ENCODE peak calls at places on chromosomes 13 and 19, in four cellular contexts. Y is K562, J is H1, X is HepG2. O is an unnamed sample.

GRCh38 chr13:52851153-52851962 is 2.9 kb upstream of the PCDH8 start:
- DNase-seq in X (peak), Y (no peak), J (peak), O (no peak)

GRCh38 chr19:45758921-45759320 is 10.1 kb downstream of the SIX5 start:
- DNase-seq in Y (no peak), J (no peak), X (no peak), O (no peak)

GRCh38 chr19:42657551-42657950 is 62.8 kb upstream of the CEACAM8 start:
- DNase-seq in Y (no peak), J (no peak), X (no peak), O (no peak)

GRCh38 chr19:4012092-4012974 is 4.8 kb downstream of the PIAS4 start:
- DNase-seq in Y (no peak), J (no peak), X (no peak), O (no peak)

GRCh38 chr19:5572556-5573286 is 5.0 kb upstream of the TINCR start:
- DNase-seq in Y (no peak), X (no peak), J (no peak), O (no peak)

GRCh38 chr19:22617614-22618325 is 16.4 kb upstream of the ZNF492 start:
- DNase-seq in Y (no peak), X (no peak), J (no peak), O (no peak)

GRCh38 chr13:80388506-80388905 is 47.6 kb upstream of the SPRY2 start:
- DNase-seq in X (no peak), Y (no peak), J (no peak), O (no peak)

GRCh38 chr13:70324519-70324918 is 216.3 kb upstream of the KLHL1 start:
- DNase-seq in X (no peak), J (no peak), Y (no peak), O (no peak)

GRCh38 chr19:29936409-29936808 is 5.6 kb upstream of the URI1 start:
- DNase-seq in X (no peak), Y (no peak), J (no peak), O (no peak)

GRCh38 chr13:32038353-32038752 is 6.8 kb downstream of the FRY start:
- DNase-seq in J (no peak), X (no peak), Y (no peak), O (no peak)

GRCh38 chr13:47310376-47310775 is 413.5 kb upstream of the HTR2A start:
- DNase-seq in Y (no peak), J (no peak), X (no peak), O (no peak)

GRCh38 chr19:18392417-18392816 is 5.0 kb downstream of the LRRC25 start:
- DNase-seq in X (no peak), J (no peak), Y (no peak), O (peak)
- TF ChIP-seq JUN in X (no peak), J (no peak), Y (no peak), O (peak)

GRCh38 chr13:27918041-27918917 is 1.5 kb upstream of the PDX1 start:
- DNase-seq in Y (no peak), J (peak), X (no peak), O (no peak)
- TF ChIP-seq EZH2 in Y (no peak), J (peak), X (no peak), O (peak)

GRCh38 chr19:48492925-48493717 is 18.5 kb downstream of the LMTK3 start:
- DNase-seq in X (peak), Y (peak), J (peak), O (peak)

GRCh38 chr19:48493718-48494515 is 17.7 kb downstream of the LMTK3 start:
- DNase-seq in J (no peak), X (no peak), Y (no peak), O (no peak)

GRCh38 chr19:48489608-48490216 is 20.5 kb downstream of the CYTH2 start:
- DNase-seq in X (peak), J (peak), Y (peak), O (peak)

GRCh38 chr19:48491793-48492123 is 19.9 kb downstream of the LMTK3 start:
- DNase-seq in J (no peak), Y (no peak), X (no peak), O (no peak)

DNA sequence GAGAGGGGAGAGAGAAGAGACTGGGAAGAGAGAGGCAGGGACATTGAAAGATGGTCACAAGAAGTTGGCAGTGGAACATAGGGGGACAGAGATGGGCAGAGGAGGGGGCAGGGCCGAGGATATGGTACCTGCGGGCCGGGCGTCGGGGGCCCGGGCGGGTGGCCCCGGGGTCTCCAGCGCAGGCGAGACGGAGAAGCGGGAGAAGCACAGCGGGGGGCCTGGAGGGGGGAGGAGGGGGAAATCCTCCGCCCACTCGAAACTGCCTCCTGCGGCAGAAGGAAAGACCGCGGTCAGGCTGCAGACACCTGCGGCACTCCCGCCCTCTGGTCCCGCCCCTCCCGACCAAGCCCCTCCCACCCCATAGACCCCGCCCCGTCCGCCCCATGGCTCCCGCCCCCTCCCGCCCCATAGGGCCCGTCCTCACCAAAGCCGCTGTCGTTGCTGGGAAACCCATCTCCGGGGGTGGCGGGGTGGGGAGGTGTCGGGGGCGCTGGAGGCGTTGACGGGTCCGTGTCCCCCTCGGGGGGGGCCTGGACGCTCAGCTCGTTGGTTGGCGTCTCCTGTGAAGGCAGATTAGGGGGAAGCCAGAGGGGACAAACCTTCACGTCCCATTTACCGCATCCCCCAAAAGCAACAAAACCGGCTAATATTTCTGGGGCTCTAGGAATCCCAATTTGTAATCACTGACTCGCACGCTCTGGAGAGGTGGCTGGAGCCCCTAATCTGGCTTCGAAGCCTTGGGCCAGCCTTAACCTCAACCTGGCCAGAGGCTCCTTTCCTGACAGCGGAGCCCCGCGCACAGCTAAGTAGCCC is 20.4 kb downstream of the LMTK3 start:
- DNase-seq in X (no peak), Y (peak), J (peak), O (no peak)
- TF ChIP-seq MAX in X (no peak), Y (no peak), J (no peak), O (no peak)

GRCh38 chr19:18867199-18867598 is 28.8 kb downstream of the CERS1 start:
- DNase-seq in Y (no peak), J (no peak), X (no peak), O (no peak)
- TF ChIP-seq JUN in Y (no peak), J (no peak), X (no peak), O (no peak)

GRCh38 chr13:109788372-109789195 is 2.2 kb upstream of the IRS2 start:
- DNase-seq in X (no peak), Y (no peak), J (no peak), O (no peak)

GRCh38 chr13:109789262-109789661 is 2.9 kb upstream of the IRS2 start:
- DNase-seq in J (no peak), Y (no peak), X (no peak), O (no peak)

GRCh38 chr13:109790071-109790470 is 3.7 kb upstream of the IRS2 start:
- DNase-seq in X (no peak), J (no peak), Y (no peak), O (no peak)

GRCh38 chr13:109792416-109793090 is 6.2 kb upstream of the IRS2 start:
- DNase-seq in X (no peak), J (no peak), Y (no peak), O (no peak)

GRCh38 chr13:109790951-109791605 is 4.7 kb upstream of the IRS2 start:
- DNase-seq in J (no peak), Y (peak), X (peak), O (peak)
- TF ChIP-seq EZH2 in J (no peak), Y (no peak), X (no peak), O (no peak)

DNA sequence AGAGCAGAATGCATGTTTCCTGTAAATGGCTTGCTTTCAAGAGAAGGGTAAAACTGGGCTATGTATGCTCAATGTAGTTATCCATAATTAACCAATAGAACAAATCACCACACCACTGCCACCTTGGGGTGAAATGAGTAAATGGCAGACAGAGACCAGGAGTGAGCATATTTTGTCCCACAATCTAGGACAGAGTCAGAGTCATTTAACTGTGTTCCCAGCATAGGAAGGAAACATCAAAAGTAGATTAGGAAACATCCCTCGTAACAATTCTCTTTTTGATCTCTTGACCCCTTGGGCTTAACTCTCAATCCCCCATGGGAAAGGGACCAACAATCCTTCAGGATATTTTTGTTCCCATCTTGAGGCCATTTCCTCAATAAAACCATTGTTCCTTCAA is 224.8 kb downstream of the NHLRC3 start:
- DNase-seq in J (peak), Y (peak), X (peak), O (peak)
- TF ChIP-seq MAX in J (no peak), Y (no peak), X (no peak), O (no peak)

DNA sequence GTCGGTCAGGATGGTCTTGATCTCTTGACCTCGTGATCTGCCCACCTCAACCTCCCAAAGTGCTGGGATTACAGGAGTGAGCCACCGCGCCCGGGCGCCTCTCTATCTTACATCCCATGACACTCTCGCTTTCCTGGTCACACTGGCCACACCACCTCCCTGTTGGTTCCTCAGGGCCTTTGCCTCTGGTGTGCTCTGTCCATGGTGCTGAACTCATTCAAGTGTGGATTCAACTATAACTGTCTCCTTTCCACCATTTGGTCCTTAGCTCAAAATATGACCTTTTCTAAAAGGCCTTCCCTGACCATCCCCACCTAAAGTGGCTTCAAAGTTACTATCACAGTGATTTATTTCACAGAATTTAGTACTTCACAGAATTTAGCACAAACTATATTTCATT is 3.7 kb upstream of the SMIM17 start:
- DNase-seq in J (no peak), Y (no peak), X (no peak), O (no peak)
- TF ChIP-seq JUN in J (no peak), Y (no peak), X (no peak), O (no peak)

O was measured in endothelial cell of umbilical vein.